ENCODE peak calls at places on chromosomes 13 and 19, in nine cellular contexts. Y is CD8-positive, alpha-beta T cell; N is astrocyte; Q is brain microvascular endothelial cell; U is Peyer's patch; C is PC-3; X is MM.1S; V is stomach; P is fibroblast of lung. A is an unnamed sample. For H3K36me3, the result is how much of the 10 kb centered on the place peaks cover.

GRCh38 chr13:22229916-22230315 is 559.0 kb downstream of the FGF9 start:
- DNase-seq in Y (no peak), N (no peak), Q (no peak), U (no peak), C (no peak), X (no peak), V (no peak), P (no peak), A (no peak)

GRCh38 chr19:52170863-52171320 is 529 bp downstream of the ZNF836 start:
- DNase-seq in Y (no peak), N (no peak), Q (no peak), U (no peak), C (no peak), X (no peak), V (no peak), P (no peak), A (peak)

GRCh38 chr19:18894254-18895037 is 1.5 kb downstream of the CERS1 start:
- DNase-seq in Y (no peak), N (peak), Q (no peak), U (no peak), C (no peak), X (no peak), V (no peak), P (peak), A (no peak)

GRCh38 chr13:63843766-63844699 is 2428.4 kb upstream of the PCDH20 start:
- DNase-seq in Y (no peak), N (no peak), Q (no peak), U (no peak), C (no peak), X (no peak), V (no peak), P (no peak), A (no peak)

GRCh38 chr13:75296651-75297050 is 185.3 kb downstream of the TBC1D4 start:
- DNase-seq in Y (no peak), N (no peak), Q (no peak), U (no peak), C (no peak), X (no peak), V (no peak), P (no peak), A (no peak)

GRCh38 chr13:76832258-76832988 is 53.8 kb downstream of the KCTD12 start:
- DNase-seq in Y (no peak), N (no peak), Q (no peak), U (no peak), C (no peak), X (no peak), V (no peak), P (no peak), A (no peak)

GRCh38 chr13:26726684-26727083 is 33.9 kb downstream of the GPR12 start:
- DNase-seq in Y (no peak), N (no peak), Q (no peak), U (no peak), C (no peak), X (no peak), V (no peak), P (no peak), A (no peak)

GRCh38 chr19:46601318-46602224 is at the start of gene CALM3:
- DNase-seq in Y (no peak), N (no peak), Q (no peak), U (no peak), C (no peak), X (no peak), V (no peak), P (no peak), A (no peak)

GRCh38 chr13:26561636-26562537 is 4.4 kb downstream of the WASF3 start:
- DNase-seq in Y (no peak), N (peak), Q (peak), U (no peak), C (no peak), X (no peak), V (no peak), P (peak), A (no peak)

GRCh38 chr19:52734893-52735661 is at the start of gene ZNF611:
- DNase-seq in Y (peak), N (peak), Q (peak), U (peak), C (peak), X (peak), V (peak), P (peak), A (peak)

GRCh38 chr13:46297338-46297737 is 85.6 kb downstream of the LRRC63 start:
- DNase-seq in Y (no peak), N (peak), Q (peak), U (no peak), C (no peak), X (no peak), V (no peak), P (peak), A (no peak)

GRCh38 chr19:18772620-18773587 is 18.2 kb downstream of the COMP start:
- DNase-seq in Y (no peak), N (no peak), Q (no peak), U (no peak), C (peak), X (no peak), V (no peak), P (no peak), A (no peak)

GRCh38 chr13:98535501-98536357 is 41.2 kb downstream of the STK24 start:
- DNase-seq in Y (no peak), N (no peak), Q (no peak), U (no peak), C (peak), X (no peak), V (no peak), P (peak), A (no peak)

GRCh38 chr13:28338202-28338601 is 156.7 kb downstream of the FLT1 start:
- DNase-seq in Y (no peak), N (peak), Q (no peak), U (no peak), C (no peak), X (no peak), V (no peak), P (no peak), A (no peak)

GRCh38 chr13:102003848-102004570 is 397.8 kb downstream of the FGF14 start:
- DNase-seq in Y (no peak), N (no peak), Q (peak), U (no peak), C (no peak), X (no peak), V (no peak), P (peak), A (no peak)

GRCh38 chr19:6711605-6712004 is 8.8 kb downstream of the C3 start:
- DNase-seq in Y (no peak), N (no peak), Q (no peak), U (no peak), C (no peak), X (no peak), V (no peak), P (no peak), A (no peak)

GRCh38 chr19:35907377-35907745 is 734 bp downstream of the TYROBP start:
- DNase-seq in Y (no peak), N (no peak), Q (no peak), U (no peak), C (no peak), X (no peak), V (no peak), P (no peak), A (no peak)

GRCh38 chr13:47503468-47503867 is 497.6 kb downstream of the SUCLA2 start:
- DNase-seq in Y (no peak), N (no peak), Q (no peak), U (no peak), C (peak), X (no peak), V (no peak), P (no peak), A (no peak)

GRCh38 chr19:43469160-43469480 is 3.7 kb upstream of the LYPD3 start:
- DNase-seq in Y (no peak), N (no peak), Q (no peak), U (no peak), C (no peak), X (no peak), V (no peak), P (no peak), A (no peak)

GRCh38 chr13:32986552-32986951 is 29.7 kb upstream of the KL start:
- DNase-seq in Y (no peak), N (no peak), Q (no peak), U (no peak), C (no peak), X (no peak), V (no peak), P (no peak), A (no peak)

GRCh38 chr19:36449059-36449670 is 30.7 kb upstream of the ZFP82 start:
- DNase-seq in Y (no peak), N (no peak), Q (no peak), U (no peak), C (no peak), X (no peak), V (no peak), P (no peak), A (no peak)

GRCh38 chr19:5206751-5207075 is 133.9 kb downstream of the PTPRS start:
- DNase-seq in Y (no peak), N (no peak), Q (no peak), U (no peak), C (no peak), X (no peak), V (no peak), P (no peak), A (no peak)
- TF ChIP-seq CTCF in Y (no peak), N (no peak), Q (no peak), U (no peak), C (no peak), X (no peak), V (no peak), P (no peak), A (no peak)

DNA sequence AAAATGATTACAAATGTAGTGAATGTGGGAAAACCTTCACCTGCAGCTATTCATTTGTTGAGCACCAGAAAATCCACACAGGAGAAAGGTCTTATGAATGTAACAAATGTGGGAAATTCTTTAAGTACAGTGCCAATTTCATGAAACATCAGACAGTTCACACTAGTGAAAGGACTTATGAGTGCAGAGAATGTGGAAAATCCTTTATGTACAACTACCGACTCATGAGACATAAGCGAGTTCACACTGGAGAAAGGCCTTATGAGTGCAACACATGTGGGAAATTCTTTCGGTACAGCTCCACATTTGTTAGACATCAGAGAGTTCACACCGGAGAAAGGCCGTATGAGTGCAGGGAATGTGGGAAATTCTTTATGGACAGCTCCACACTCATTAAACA is 9.2 kb downstream of the ZNF548 start:
- DNase-seq in Y (no peak), N (no peak), Q (no peak), U (no peak), C (no peak), X (no peak), V (no peak), P (no peak), A (no peak)
- H3K36me3 ChIP-seq in Y (under half), N (under half), Q (under half), U (under half), C (half or more), X (under half), V (under half), P (under half), A (under half)

DNA sequence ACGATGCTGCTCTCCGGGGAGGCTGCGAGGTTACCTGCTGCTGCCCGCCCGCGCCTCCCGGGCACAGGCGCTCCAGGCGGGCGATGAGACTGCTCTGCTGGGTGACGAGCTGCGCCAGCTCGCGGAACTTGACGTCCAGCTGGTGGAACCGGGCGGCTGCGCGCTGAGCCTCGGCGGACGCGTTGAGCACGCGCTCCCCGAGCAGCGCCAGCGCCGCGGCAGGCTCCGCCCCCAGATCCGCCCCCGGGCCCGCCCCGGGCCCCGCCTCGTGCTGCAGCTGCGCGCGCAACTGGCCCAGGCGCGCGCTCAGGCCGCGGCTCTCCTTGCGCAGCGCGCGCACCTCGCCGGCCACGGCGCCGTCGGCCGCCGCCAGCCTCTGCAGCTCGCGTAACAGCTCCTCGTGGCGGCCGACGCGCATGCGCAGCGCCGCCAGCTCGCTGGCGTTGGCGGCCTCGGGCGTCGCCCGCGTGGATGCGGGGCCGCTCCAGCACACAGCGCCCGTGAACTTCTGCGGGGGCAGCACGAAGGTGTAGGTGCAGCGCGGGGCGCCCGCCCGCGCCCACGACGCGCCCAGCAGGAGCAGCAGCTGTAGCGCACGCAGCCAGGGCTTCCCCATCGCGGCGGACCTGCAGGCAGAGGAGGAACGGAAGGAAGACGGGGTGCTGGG is 6.4 kb downstream of the ANGPTL6 start:
- DNase-seq in Y (peak), N (peak), Q (peak), U (peak), C (peak), X (peak), V (peak), P (peak), A (peak)
- TF ChIP-seq CTCF in Y (no peak), N (no peak), Q (no peak), U (peak), C (no peak), X (no peak), V (no peak), P (no peak), A (no peak)

GRCh38 chr19:993831-994393 is 6.3 kb upstream of the GRIN3B start:
- DNase-seq in Y (no peak), N (no peak), Q (no peak), U (no peak), C (no peak), X (no peak), V (no peak), P (no peak), A (no peak)

GRCh38 chr19:994516-994915 is 5.7 kb upstream of the GRIN3B start:
- DNase-seq in Y (no peak), N (no peak), Q (no peak), U (no peak), C (no peak), X (no peak), V (no peak), P (no peak), A (no peak)

GRCh38 chr19:991932-992669 is 8.0 kb downstream of the WDR18 start:
- DNase-seq in Y (no peak), N (no peak), Q (no peak), U (no peak), C (no peak), X (peak), V (no peak), P (no peak), A (no peak)

GRCh38 chr19:992670-993055 is 7.6 kb upstream of the GRIN3B start:
- DNase-seq in Y (no peak), N (no peak), Q (no peak), U (no peak), C (no peak), X (no peak), V (no peak), P (no peak), A (no peak)

DNA sequence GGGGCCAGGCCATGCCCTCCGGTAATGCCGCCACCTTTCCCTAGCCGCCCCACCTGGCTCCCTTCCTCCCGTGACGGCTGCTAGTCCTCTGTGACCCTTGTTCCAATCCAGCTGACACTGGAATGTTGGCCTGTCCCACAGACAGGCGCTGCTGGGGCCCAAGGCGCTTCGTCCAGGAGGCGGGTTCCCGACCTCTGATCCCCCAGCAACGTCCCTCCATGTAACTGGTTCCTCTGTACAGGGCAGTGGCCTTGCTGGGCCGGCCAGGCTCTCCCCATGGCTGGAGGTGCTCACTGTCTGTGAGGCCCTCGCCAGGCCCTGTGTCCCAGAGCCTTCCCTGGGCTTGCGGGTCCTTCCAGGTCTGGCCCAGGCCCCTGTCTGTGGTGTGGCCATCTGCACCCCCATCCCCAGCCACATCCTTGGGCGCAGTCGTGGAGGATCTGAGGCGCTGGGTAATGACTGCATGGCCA is 6.8 kb upstream of the GRIN3B start:
- DNase-seq in Y (no peak), N (no peak), Q (no peak), U (no peak), C (no peak), X (no peak), V (no peak), P (no peak), A (no peak)
- H3K36me3 ChIP-seq in Y (under half), N (under half), Q (under half), U (under half), C (under half), X (under half), V (under half), P (under half), A (under half)

A was measured in transverse colon.